ENCODE peak calls at places on chromosomes 6 and 20, in eight cellular contexts. Z is right lobe of liver, G is astrocyte of the spinal cord, R is A549, V is mucosa of descending colon, M is colonic mucosa, P is left lung, O is cardiac muscle cell. Q is an unnamed sample.

GRCh38 chr6:36771145-36771544 is 68.1 kb downstream of the CPNE5 start:
- DNase-seq in Z (no peak), G (no peak), R (no peak), V (no peak), M (no peak), P (no peak), O (no peak), Q (no peak)

GRCh38 chr20:62010551-62011402 is 54.9 kb downstream of the TAF4 start:
- DNase-seq in Z (no peak), G (peak), R (peak), V (peak), M (peak), P (no peak), O (peak), Q (no peak)

GRCh38 chr20:51384854-51385253 is 157.7 kb downstream of the NFATC2 start:
- DNase-seq in Z (no peak), G (no peak), R (no peak), V (no peak), M (no peak), P (no peak), O (no peak), Q (no peak)

GRCh38 chr6:159691133-159691962 is 1.7 kb downstream of the SOD2 start:
- DNase-seq in Z (no peak), G (peak), R (peak), V (no peak), M (peak), P (no peak), O (peak), Q (no peak)

GRCh38 chr6:69936674-69937363 is 70.5 kb downstream of the COL19A1 start:
- DNase-seq in Z (no peak), G (peak), R (no peak), V (no peak), M (no peak), P (no peak), O (peak), Q (no peak)

GRCh38 chr6:38782616-38783015 is 67.5 kb downstream of the DNAH8 start:
- DNase-seq in Z (no peak), G (no peak), R (no peak), V (no peak), M (no peak), P (no peak), O (no peak), Q (no peak)

GRCh38 chr6:439681-440167 is 48.2 kb downstream of the IRF4 start:
- DNase-seq in Z (no peak), G (no peak), R (no peak), V (no peak), M (no peak), P (no peak), O (no peak), Q (no peak)

GRCh38 chr6:44367686-44368085 is 19.8 kb upstream of the CDC5L start:
- DNase-seq in Z (no peak), G (no peak), R (no peak), V (no peak), M (no peak), P (no peak), O (no peak), Q (no peak)

DNA sequence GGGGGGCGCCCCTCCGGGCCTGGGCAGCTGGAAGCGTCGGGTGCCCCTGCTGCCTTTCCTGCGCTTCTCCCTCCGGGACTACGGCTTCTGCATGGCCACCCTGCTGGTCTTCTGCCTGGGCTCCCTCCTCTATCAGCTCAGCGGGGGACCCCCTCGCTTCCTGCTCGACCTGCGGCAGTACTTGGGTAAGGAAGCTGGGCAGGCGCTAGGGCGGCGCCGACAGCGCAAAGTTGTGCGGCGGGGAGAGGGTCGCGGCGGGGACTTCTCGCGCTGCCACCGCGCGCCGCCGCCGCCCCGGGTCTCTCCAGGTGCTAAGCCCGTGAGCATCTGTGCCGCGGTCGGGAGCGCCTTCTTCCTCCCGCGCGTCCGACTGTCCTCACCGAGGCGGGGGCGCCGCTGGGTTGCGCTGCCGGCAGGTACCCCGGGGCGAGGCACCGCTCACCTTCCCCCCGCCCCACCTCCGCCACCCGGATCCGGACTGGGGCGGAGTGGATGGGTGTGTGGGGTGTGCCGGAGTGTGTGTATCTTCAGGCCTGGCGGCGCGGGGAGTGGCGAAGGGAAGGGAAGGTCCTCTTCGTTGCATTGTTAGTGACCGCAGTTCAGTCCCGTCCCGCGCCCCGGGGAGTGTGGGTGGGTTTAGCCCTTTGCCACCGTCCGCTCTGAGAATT is 797 bp downstream of the UST start:
- DNase-seq in Z (peak), G (peak), R (peak), V (peak), M (peak), P (peak), O (peak), Q (no peak)
- TF ChIP-seq CTCF in Z (no peak), G (no peak), R (no peak), V (no peak), M (no peak), P (no peak), O (no peak), Q (no peak)

DNA sequence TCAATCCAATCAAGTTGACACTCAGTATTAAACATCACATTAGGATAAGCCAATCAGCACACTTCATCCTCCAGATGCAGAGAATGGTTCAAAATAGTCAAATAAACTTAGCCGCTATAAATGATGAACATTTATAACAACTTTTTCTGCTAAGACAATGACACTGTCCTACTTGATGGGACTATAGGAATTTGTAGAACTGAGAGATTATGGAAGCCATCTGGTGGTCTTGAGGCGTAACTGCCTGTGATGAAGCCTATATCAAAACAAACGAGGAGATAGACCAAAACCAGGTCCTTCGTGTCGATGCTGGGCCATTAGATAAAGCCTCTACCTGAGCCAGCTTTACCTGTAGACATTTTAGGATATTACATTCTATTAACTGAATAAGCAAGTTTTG is 631.1 kb downstream of the COL12A1 start:
- DNase-seq in Z (no peak), G (peak), R (no peak), V (no peak), M (no peak), P (no peak), O (peak), Q (no peak)
- TF ChIP-seq CTCF in Z (peak), G (peak), R (peak), V (no peak), M (peak), P (peak), O (peak), Q (no peak)

GRCh38 chr6:11912420-11912819 is 99.7 kb upstream of the HIVEP1 start:
- DNase-seq in Z (no peak), G (no peak), R (no peak), V (no peak), M (no peak), P (no peak), O (no peak), Q (no peak)
- TF ChIP-seq CTCF in Z (peak), G (no peak), R (no peak), V (no peak), M (no peak), P (no peak), O (peak), Q (no peak)

DNA sequence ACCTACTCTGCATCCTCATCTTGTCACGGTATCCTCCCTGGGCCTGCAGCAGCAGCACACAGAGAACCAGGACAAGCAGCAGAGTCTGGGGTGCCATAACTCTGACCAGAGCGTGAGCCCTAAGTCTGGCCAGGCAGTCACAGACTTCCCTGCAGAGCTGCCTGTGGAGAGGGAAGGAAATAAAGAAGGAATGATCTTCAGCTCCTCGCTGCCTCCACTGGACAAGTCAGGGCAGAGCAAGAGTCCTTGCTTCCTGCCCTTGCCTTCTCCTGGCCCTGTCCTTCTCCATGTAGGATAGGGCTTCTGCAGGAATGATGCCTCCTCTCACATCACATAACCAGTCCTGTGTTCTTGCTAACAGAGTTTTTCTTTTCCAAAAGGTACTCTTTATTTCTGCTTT is 15.9 kb upstream of the WFDC11 start:
- DNase-seq in Z (no peak), G (no peak), R (peak), V (no peak), M (no peak), P (no peak), O (peak), Q (no peak)
- TF ChIP-seq CTCF in Z (no peak), G (peak), R (no peak), V (no peak), M (no peak), P (no peak), O (peak), Q (no peak)